ENCODE peak calls at places on chromosomes 7 and 10, in five cellular contexts. G, I, N, K and O are unnamed samples.

GRCh38 chr7:104859754-104860426 is 154.1 kb upstream of the KMT2E start:
- DNase-seq in G (no peak), I (no peak), N (no peak), K (no peak), O (no peak)

GRCh38 chr7:8817448-8818036 is 384.1 kb downstream of the NXPH1 start:
- DNase-seq in G (no peak), I (no peak), N (peak; percentile 33), K (no peak), O (no peak)

GRCh38 chr7:1320616-1321289 is 88.1 kb downstream of the UNCX start:
- DNase-seq in G (no peak), I (no peak), N (peak; percentile 26), K (no peak), O (no peak)

GRCh38 chr7:64691831-64692230 is 25.9 kb downstream of the ZNF107 start:
- DNase-seq in G (no peak), I (no peak), N (no peak), K (no peak), O (no peak)

GRCh38 chr10:124917168-124917938 is 24.6 kb upstream of the ZRANB1 start:
- DNase-seq in G (no peak), I (no peak), N (peak; percentile 47), K (peak; percentile 39), O (no peak)

GRCh38 chr10:103649654-103650423 is 156.3 kb downstream of the NEURL1 start:
- DNase-seq in G (no peak), I (no peak), N (no peak), K (no peak), O (no peak)

GRCh38 chr10:94279835-94280709 is 82.7 kb downstream of the NOC3L start:
- DNase-seq in G (no peak), I (peak; percentile 67), N (peak; percentile 64), K (peak; percentile 29), O (no peak)

GRCh38 chr7:20331231-20331880 is 656 bp downstream of the ITGB8 start:
- DNase-seq in G (no peak), I (peak; percentile 59), N (peak; percentile 53), K (no peak), O (no peak)

GRCh38 chr10:88038268-88038667 is 174.8 kb downstream of the PTEN start:
- DNase-seq in G (peak; percentile 85), I (no peak), N (no peak), K (no peak), O (peak; percentile 79)

GRCh38 chr7:146575903-146576302 is 459.3 kb downstream of the CNTNAP2 start:
- DNase-seq in G (no peak), I (no peak), N (no peak), K (no peak), O (no peak)

DNA sequence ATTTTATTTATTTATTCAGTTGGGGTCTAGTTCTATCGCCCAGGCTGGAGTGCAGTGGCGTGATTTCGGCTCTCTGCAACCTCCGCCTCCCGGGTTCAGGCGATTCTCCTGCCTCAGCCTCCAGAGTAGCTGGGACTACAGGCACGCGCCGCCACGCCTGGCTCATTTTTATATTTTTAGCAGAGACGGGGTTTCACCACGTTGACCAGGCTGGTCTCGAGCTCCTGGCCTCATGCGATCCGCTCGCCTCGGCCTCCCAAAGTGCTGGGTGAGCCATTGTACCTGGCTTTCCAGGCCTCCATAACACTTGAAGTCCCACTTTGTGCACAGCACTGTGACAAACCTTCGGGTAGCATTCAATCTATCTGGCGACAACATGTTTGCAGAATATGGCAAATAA is 1.0 kb upstream of the DCLRE1C start:
- DNase-seq in G (no peak), I (no peak), N (no peak), K (no peak), O (no peak)
- H3K4me3 ChIP-seq in G (no peak overlapping the region), I (peak overlapping the region; percentile 79), N (no peak overlapping the region), K (no peak overlapping the region), O (no peak overlapping the region)

DNA sequence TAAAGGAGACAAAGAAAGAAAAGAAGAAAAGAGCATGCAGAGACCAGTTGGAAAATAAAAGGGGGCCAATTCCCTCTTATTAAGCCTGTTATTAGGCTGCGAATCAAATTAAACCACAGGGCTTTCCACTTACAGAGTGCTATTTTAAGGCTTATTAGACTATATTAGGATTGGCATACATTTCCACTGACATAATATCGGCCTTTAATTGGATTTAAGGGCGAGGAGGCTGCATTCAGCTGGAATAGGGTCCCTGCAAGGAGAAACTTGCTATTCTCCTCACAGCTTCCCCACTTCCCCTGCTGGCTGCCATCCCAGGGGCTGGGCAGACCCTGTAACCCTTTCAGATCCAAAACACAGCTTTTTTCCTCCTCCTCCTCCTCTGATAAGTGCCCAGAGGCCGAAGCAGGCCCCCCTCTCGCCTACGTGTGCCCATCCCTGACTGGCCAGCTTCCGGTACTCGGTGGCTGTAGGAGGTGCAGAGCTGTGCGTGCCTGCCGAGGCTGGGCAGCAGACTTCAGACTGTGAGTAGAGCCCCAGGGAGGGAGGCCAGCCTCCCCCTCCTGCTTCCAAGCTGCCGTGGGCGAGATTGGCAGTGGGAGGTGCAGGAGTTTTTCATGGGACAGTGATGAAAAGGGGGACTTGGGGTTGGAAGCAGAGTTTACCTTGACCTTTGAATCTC is 224.3 kb downstream of the PLXNA4 start:
- DNase-seq in G (no peak), I (no peak), N (no peak), K (no peak), O (no peak)
- H3K4me3 ChIP-seq in G (no peak overlapping the region), I (no peak overlapping the region), N (no peak overlapping the region), K (no peak overlapping the region), O (no peak overlapping the region)

GRCh38 chr7:101165075-101165957 is at the start of gene VGF:
- DNase-seq in G (peak; percentile 51), I (peak; percentile 95), N (peak; percentile 85), K (peak; percentile 85), O (peak; percentile 84)

GRCh38 chr7:101161692-101162461 is 3.5 kb downstream of the VGF start:
- DNase-seq in G (no peak), I (no peak), N (no peak), K (no peak), O (no peak)

GRCh38 chr7:101164071-101164840 is 1.1 kb downstream of the VGF start:
- DNase-seq in G (no peak), I (peak; percentile 40), N (no peak), K (no peak), O (no peak)

GRCh38 chr7:101162551-101163280 is 2.7 kb downstream of the VGF start:
- DNase-seq in G (no peak), I (peak; percentile 44), N (peak; percentile 51), K (no peak), O (no peak)

GRCh38 chr7:101163281-101164070 is 1.9 kb downstream of the VGF start:
- DNase-seq in G (no peak), I (no peak), N (no peak), K (no peak), O (no peak)
- H3K4me3 ChIP-seq in G (peak overlapping the region; percentile 28), I (peak overlapping the region; percentile 39), N (peak overlapping the region; percentile 20), K (peak overlapping the region; percentile 34), O (peak overlapping the region; percentile 43)

GRCh38 chr10:92064506-92064905 is 140.9 kb downstream of the BTAF1 start:
- DNase-seq in G (no peak), I (no peak), N (no peak), K (no peak), O (no peak)

GRCh38 chr10:92062273-92062672 is 138.7 kb downstream of the BTAF1 start:
- DNase-seq in G (no peak), I (no peak), N (no peak), K (no peak), O (no peak)

GRCh38 chr10:92068900-92069299 is 145.3 kb downstream of the BTAF1 start:
- DNase-seq in G (no peak), I (no peak), N (no peak), K (no peak), O (no peak)

GRCh38 chr10:92066386-92066785 is 142.8 kb downstream of the BTAF1 start:
- DNase-seq in G (no peak), I (no peak), N (no peak), K (no peak), O (no peak)
- H3K4me3 ChIP-seq in G (no peak overlapping the region), I (no peak overlapping the region), N (no peak overlapping the region), K (no peak overlapping the region), O (no peak overlapping the region)

GRCh38 chr10:122140477-122140902 is 130.6 kb upstream of the BTBD16 start:
- DNase-seq in G (no peak), I (no peak), N (no peak), K (no peak), O (no peak)
- H3K4me3 ChIP-seq in G (no peak overlapping the region), I (no peak overlapping the region), N (no peak overlapping the region), K (no peak overlapping the region), O (no peak overlapping the region)